ENCODE peak calls at places on chromosomes 2 and 18, in four cellular contexts. One of them, this sample, is unnamed.

GRCh38 chr2:197159681-197160211 is 150.8 kb downstream of the ANKRD44 start:
- DNase-seq in WTC11: no peak
- DNase-seq in A172: peak
- DNase-seq in heart right ventricle: no peak
- DNase-seq in this sample: peak

GRCh38 chr2:17171446-17172049 is 346.7 kb downstream of the RAD51AP2 start:
- DNase-seq in WTC11: peak
- DNase-seq in A172: peak
- DNase-seq in heart right ventricle: no peak
- DNase-seq in this sample: peak

GRCh38 chr2:72012886-72013574 is 134.6 kb downstream of the CYP26B1 start:
- DNase-seq in WTC11: no peak
- DNase-seq in A172: no peak
- DNase-seq in heart right ventricle: no peak
- DNase-seq in this sample: peak

GRCh38 chr2:529425-529824 is 147.8 kb downstream of the TMEM18 start:
- DNase-seq in WTC11: no peak
- DNase-seq in A172: peak
- DNase-seq in heart right ventricle: no peak
- DNase-seq in this sample: peak

GRCh38 chr18:75551071-75551470 is 123.6 kb upstream of the SMIM21 start:
- DNase-seq in WTC11: no peak
- DNase-seq in A172: no peak
- DNase-seq in heart right ventricle: no peak
- DNase-seq in this sample: no peak

GRCh38 chr18:59079264-59079972 is 60.3 kb upstream of the SEC11C start:
- DNase-seq in WTC11: no peak
- DNase-seq in A172: no peak
- DNase-seq in heart right ventricle: no peak
- DNase-seq in this sample: no peak

GRCh38 chr18:2641638-2642037 is 13.9 kb upstream of the SMCHD1 start:
- DNase-seq in WTC11: no peak
- DNase-seq in A172: no peak
- DNase-seq in heart right ventricle: no peak
- DNase-seq in this sample: peak

GRCh38 chr2:120912101-120912985 is 176.7 kb downstream of the GLI2 start:
- DNase-seq in WTC11: no peak
- DNase-seq in A172: peak
- DNase-seq in heart right ventricle: peak
- DNase-seq in this sample: no peak

GRCh38 chr2:174059178-174059874 is 94.2 kb upstream of the SP3 start:
- DNase-seq in WTC11: no peak
- DNase-seq in A172: peak
- DNase-seq in heart right ventricle: no peak
- DNase-seq in this sample: peak

GRCh38 chr2:236625156-236625690 is 55.6 kb downstream of the ACKR3 start:
- DNase-seq in WTC11: no peak
- DNase-seq in A172: no peak
- DNase-seq in heart right ventricle: no peak
- DNase-seq in this sample: no peak

GRCh38 chr2:181124499-181124898 is 144.1 kb downstream of the UBE2E3 start:
- DNase-seq in WTC11: no peak
- DNase-seq in A172: no peak
- DNase-seq in heart right ventricle: no peak
- DNase-seq in this sample: no peak

GRCh38 chr2:191521608-191522208 is 156.2 kb upstream of the NABP1 start:
- DNase-seq in WTC11: no peak
- DNase-seq in A172: peak
- DNase-seq in heart right ventricle: no peak
- DNase-seq in this sample: peak

GRCh38 chr18:63961430-63961980 is 8.4 kb upstream of the SERPINB8 start:
- DNase-seq in WTC11: no peak
- DNase-seq in A172: no peak
- DNase-seq in heart right ventricle: no peak
- DNase-seq in this sample: peak

GRCh38 chr2:28393115-28393836 is 618 bp downstream of the FOSL2 start:
- DNase-seq in WTC11: peak
- DNase-seq in A172: peak
- DNase-seq in heart right ventricle: peak
- DNase-seq in this sample: peak

GRCh38 chr2:37625781-37626548 is 45.5 kb downstream of the CDC42EP3 start:
- DNase-seq in WTC11: no peak
- DNase-seq in A172: peak
- DNase-seq in heart right ventricle: no peak
- DNase-seq in this sample: no peak

GRCh38 chr2:145138626-145139025 is 618.7 kb upstream of the ZEB2 start:
- DNase-seq in WTC11: no peak
- DNase-seq in A172: no peak
- DNase-seq in heart right ventricle: no peak
- DNase-seq in this sample: no peak

GRCh38 chr2:86584164-86584913 is 21.1 kb upstream of the CHMP3 start:
- DNase-seq in WTC11: no peak
- DNase-seq in A172: peak
- DNase-seq in heart right ventricle: no peak
- DNase-seq in this sample: peak

This sample was measured in M059J.